ENCODE peak calls at places on chromosomes 1 and 21, in seven cellular contexts. P is SK-N-SH, L is HCT116, A is K562, X is HepG2, F is endothelial cell of umbilical vein, D is H1. B is an unnamed sample.

GRCh38 chr1:59107516-59107915 is 189.4 kb upstream of the FGGY start:
- DNase-seq in P (no peak), L (no peak), F (no peak), D (no peak), A (no peak), X (no peak), B (no peak)

GRCh38 chr21:46538262-46538661 is 66.6 kb downstream of the S100B start:
- DNase-seq in D (no peak), F (no peak), X (no peak), P (no peak), A (no peak), L (no peak), B (no peak)

GRCh38 chr1:198873696-198874230 is 234.9 kb downstream of the PTPRC start:
- DNase-seq in A (no peak), X (no peak), F (no peak), P (no peak), L (no peak), D (no peak), B (no peak)

GRCh38 chr21:22961248-22961647 is 1963.0 kb downstream of the NCAM2 start:
- DNase-seq in X (no peak), L (no peak), F (no peak), A (no peak), P (no peak), D (no peak), B (no peak)

GRCh38 chr1:41874903-41875411 is 43.8 kb downstream of the HIVEP3 start:
- DNase-seq in D (no peak), F (no peak), L (no peak), P (no peak), X (no peak), A (no peak), B (no peak)

GRCh38 chr1:2406451-2407041 is 5.8 kb downstream of the PEX10 start:
- DNase-seq in A (no peak), D (no peak), L (no peak), F (no peak), P (no peak), X (no peak), B (no peak)

GRCh38 chr1:159779403-159779851 is 1.3 kb upstream of the DUSP23 start:
- DNase-seq in P (no peak), D (no peak), A (no peak), L (no peak), X (no peak), F (peak), B (no peak)

GRCh38 chr1:53560572-53561487 is 101.6 kb downstream of the DMRTB1 start:
- DNase-seq in D (no peak), A (no peak), L (no peak), F (no peak), X (no peak), P (peak), B (peak)

GRCh38 chr21:43277481-43278351 is 108.9 kb downstream of the CRYAA start:
- DNase-seq in F (no peak), P (no peak), A (no peak), X (no peak), L (no peak), D (no peak), B (peak)

GRCh38 chr1:175191654-175192053 is 922 bp downstream of the KIAA0040 start:
- DNase-seq in P (no peak), A (no peak), F (peak), X (no peak), D (no peak), L (no peak), B (no peak)

GRCh38 chr1:115114308-115114707 is 25.0 kb upstream of the TSPAN2 start:
- DNase-seq in A (no peak), X (no peak), D (no peak), F (no peak), L (peak), P (peak), B (no peak)

GRCh38 chr1:157272899-157273774 is 134.9 kb upstream of the ETV3 start:
- DNase-seq in X (no peak), A (peak), D (peak), P (no peak), L (no peak), F (no peak), B (no peak)

GRCh38 chr1:225834417-225835329 is 24.7 kb downstream of the EPHX1 start:
- DNase-seq in P (no peak), X (no peak), F (no peak), D (no peak), L (no peak), A (no peak), B (no peak)

GRCh38 chr1:57489342-57490036 is 65.6 kb upstream of the DAB1 start:
- DNase-seq in A (no peak), L (no peak), X (no peak), D (no peak), P (no peak), F (peak), B (no peak)

GRCh38 chr1:118136511-118136937 is 48.5 kb downstream of the SPAG17 start:
- DNase-seq in A (no peak), P (no peak), X (no peak), D (no peak), L (no peak), F (no peak), B (no peak)

GRCh38 chr1:46537651-46538050 is 13.8 kb downstream of the KNCN start:
- DNase-seq in A (no peak), P (no peak), D (no peak), F (no peak), L (no peak), X (no peak), B (no peak)

GRCh38 chr1:207021876-207022596 is 10.5 kb downstream of the C1orf116 start:
- DNase-seq in L (no peak), F (no peak), P (no peak), A (no peak), D (no peak), X (no peak), B (no peak)

GRCh38 chr1:21339402-21340229 is 49.4 kb upstream of the ECE1 start:
- DNase-seq in A (no peak), P (no peak), X (no peak), F (no peak), L (no peak), D (no peak), B (no peak)

GRCh38 chr1:110188116-110188618 is 21.9 kb upstream of the KCNC4 start:
- DNase-seq in A (no peak), D (no peak), X (no peak), P (peak), F (no peak), L (no peak), B (no peak)

GRCh38 chr1:222126052-222126451 is 384.2 kb upstream of the DUSP10 start:
- DNase-seq in X (no peak), F (no peak), L (no peak), D (no peak), A (no peak), P (no peak), B (no peak)

GRCh38 chr1:163250382-163250974 is 47.8 kb upstream of the RGS5 start:
- DNase-seq in X (no peak), A (no peak), F (no peak), L (no peak), P (no peak), D (no peak), B (no peak)

GRCh38 chr1:31668303-31668883 is 23.7 kb upstream of the PEF1 start:
- DNase-seq in L (no peak), A (no peak), D (no peak), P (no peak), X (no peak), F (no peak), B (no peak)

GRCh38 chr1:78081980-78082860 is 36.5 kb downstream of the GIPC2 start:
- DNase-seq in A (no peak), L (no peak), P (no peak), D (no peak), F (peak), X (no peak), B (no peak)

GRCh38 chr21:34812510-34813265 is 143.9 kb downstream of the CLIC6 start:
- DNase-seq in X (peak), A (no peak), P (no peak), L (no peak), D (no peak), F (no peak), B (no peak)

GRCh38 chr1:116711061-116711582 is 43.1 kb upstream of the CD2 start:
- DNase-seq in P (peak), L (no peak), A (no peak), D (no peak), F (no peak), X (no peak), B (no peak)

GRCh38 chr1:234758851-234759250 is 148.9 kb upstream of the IRF2BP2 start:
- DNase-seq in X (no peak), A (no peak), D (no peak), F (no peak), P (no peak), L (no peak), B (no peak)

GRCh38 chr1:43951021-43951985 is 4.6 kb downstream of the IPO13 start:
- DNase-seq in A (no peak), L (no peak), P (no peak), X (no peak), D (no peak), F (no peak), B (no peak)

GRCh38 chr1:21653744-21654100 is 15.4 kb downstream of the RAP1GAP start:
- DNase-seq in P (no peak), D (no peak), A (no peak), F (no peak), L (no peak), X (no peak), B (no peak)

GRCh38 chr1:22406722-22407495 is 44.7 kb upstream of the ZBTB40 start:
- DNase-seq in X (no peak), F (no peak), L (no peak), D (no peak), A (no peak), P (no peak), B (no peak)

GRCh38 chr1:109275706-109276345 is 7.1 kb downstream of the PSRC1 start:
- DNase-seq in F (no peak), X (peak), L (no peak), A (peak), D (no peak), P (peak), B (no peak)

GRCh38 chr21:36854391-36854790 is 112.1 kb downstream of the HLCS start:
- DNase-seq in P (peak), L (no peak), X (peak), D (peak), F (peak), A (peak), B (no peak)

GRCh38 chr1:81606656-81607055 is 194.1 kb upstream of the ADGRL2 start:
- DNase-seq in L (no peak), P (no peak), A (no peak), D (no peak), X (no peak), F (no peak), B (no peak)

GRCh38 chr1:67855944-67856343 is 22.7 kb upstream of the GNG12 start:
- DNase-seq in X (no peak), A (no peak), L (no peak), D (no peak), F (peak), P (no peak), B (no peak)

GRCh38 chr1:216826629-216827028 is 103.4 kb upstream of the ESRRG start:
- DNase-seq in X (no peak), A (no peak), F (no peak), L (no peak), P (no peak), D (no peak), B (no peak)

GRCh38 chr1:160837558-160838205 is 25.0 kb downstream of the CD244 start:
- DNase-seq in A (peak), F (no peak), D (no peak), X (no peak), P (peak), L (peak), B (peak)

GRCh38 chr1:227357229-227358078 is 39.2 kb upstream of the CDC42BPA start:
- DNase-seq in P (no peak), D (peak), F (peak), X (peak), L (peak), A (peak), B (no peak)

GRCh38 chr1:38194486-38194885 is 147.9 kb upstream of the POU3F1 start:
- DNase-seq in A (no peak), D (no peak), F (no peak), P (no peak), L (no peak), X (no peak), B (no peak)

GRCh38 chr1:7485086-7485780 is 285.9 kb upstream of the VAMP3 start:
- DNase-seq in A (no peak), L (no peak), X (no peak), D (no peak), P (no peak), F (no peak), B (no peak)

GRCh38 chr1:56683569-56683968 is 38.5 kb downstream of the PRKAA2 start:
- DNase-seq in A (no peak), P (no peak), F (no peak), L (no peak), D (no peak), X (peak), B (no peak)

GRCh38 chr1:200273305-200273704 is 136.5 kb downstream of the ZNF281 start:
- DNase-seq in X (no peak), A (no peak), L (no peak), D (no peak), P (no peak), F (no peak), B (no peak)
- H3K27ac ChIP-seq in X (no peak), A (no peak), L (no peak), D (no peak), P (no peak), F (no peak), B (no peak)

GRCh38 chr1:72280714-72281113 is 1.6 kb downstream of the NEGR1 start:
- DNase-seq in X (no peak), D (no peak), P (no peak), A (no peak), L (no peak), F (peak), B (no peak)

GRCh38 chr1:72281637-72282270 is 585 bp downstream of the NEGR1 start:
- DNase-seq in D (no peak), P (no peak), X (no peak), A (no peak), F (no peak), L (no peak), B (no peak)

GRCh38 chr1:72282271-72282656 is at the start of gene NEGR1:
- DNase-seq in A (no peak), L (no peak), X (no peak), D (peak), P (peak), F (peak), B (no peak)

GRCh38 chr1:72280131-72280530 is 2.2 kb downstream of the NEGR1 start:
- DNase-seq in X (no peak), D (no peak), F (peak), L (no peak), P (no peak), A (no peak), B (no peak)

DNA sequence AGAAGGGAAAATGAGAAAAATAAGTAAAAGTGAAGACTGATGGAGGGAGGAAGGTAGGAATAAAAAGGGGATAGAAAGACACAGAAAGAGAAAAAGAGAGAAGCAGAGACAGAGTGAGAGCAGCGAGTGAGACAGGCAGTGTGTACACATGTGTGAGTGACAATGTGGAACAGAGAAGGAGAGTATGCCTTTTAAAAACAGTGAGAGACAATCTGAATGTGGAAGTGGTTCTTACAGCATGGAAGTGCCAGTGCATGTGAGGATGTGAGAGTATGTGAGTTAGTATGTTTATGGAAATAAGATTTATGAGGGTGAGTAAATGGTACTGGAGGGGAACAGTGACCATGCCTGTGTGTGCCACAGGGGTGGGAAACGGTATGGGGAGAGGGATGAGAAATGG is 1.2 kb downstream of the NEGR1 start:
- DNase-seq in L (no peak), X (no peak), P (no peak), F (peak), D (no peak), A (no peak), B (no peak)
- TF ChIP-seq POLR2AphosphoS5 in L (no peak), X (no peak), P (no peak), F (no peak), D (no peak), A (no peak), B (no peak)

GRCh38 chr1:17569200-17570139 is 30.0 kb downstream of the ARHGEF10L start:
- DNase-seq in D (no peak), F (no peak), L (peak), A (peak), X (peak), P (peak), B (no peak)

GRCh38 chr1:17570228-17570627 is 30.7 kb downstream of the ARHGEF10L start:
- DNase-seq in L (no peak), F (no peak), D (no peak), X (no peak), A (no peak), P (no peak), B (no peak)

GRCh38 chr1:17574502-17574901 is 35.0 kb downstream of the ARHGEF10L start:
- DNase-seq in F (no peak), L (no peak), P (peak), X (no peak), D (no peak), A (no peak), B (no peak)

GRCh38 chr1:17573518-17574041 is 34.1 kb downstream of the ARHGEF10L start:
- DNase-seq in X (peak), D (no peak), A (no peak), L (no peak), F (no peak), P (no peak), B (no peak)

GRCh38 chr1:17572264-17572985 is 32.9 kb downstream of the ARHGEF10L start:
- DNase-seq in L (no peak), P (no peak), F (no peak), D (no peak), X (no peak), A (peak), B (no peak)
- H3K9ac ChIP-seq in L (no peak), P (no peak), F (no peak), D (no peak), X (no peak), A (no peak), B (no peak)

GRCh38 chr21:38789275-38789674 is 16.5 kb upstream of the ETS2 start:
- DNase-seq in P (no peak), L (no peak), A (no peak), F (no peak), D (no peak), X (no peak), B (no peak)

GRCh38 chr21:38787461-38788274 is 18.1 kb upstream of the ETS2 start:
- DNase-seq in D (no peak), P (no peak), F (no peak), A (peak), X (peak), L (peak), B (no peak)

GRCh38 chr21:38790961-38791360 is 14.8 kb upstream of the ETS2 start:
- DNase-seq in A (no peak), D (no peak), P (no peak), L (no peak), X (no peak), F (no peak), B (no peak)

GRCh38 chr21:38790038-38790437 is 15.7 kb upstream of the ETS2 start:
- DNase-seq in X (no peak), L (no peak), F (no peak), P (no peak), A (no peak), D (no peak), B (no peak)

GRCh38 chr21:38788275-38788911 is 17.3 kb upstream of the ETS2 start:
- DNase-seq in P (no peak), X (peak), D (no peak), L (no peak), F (peak), A (no peak), B (no peak)
- H3K27ac ChIP-seq in P (no peak), X (peak), D (no peak), L (peak), F (no peak), A (no peak), B (no peak)

GRCh38 chr1:14800500-14801069 is 202.1 kb downstream of the KAZN start:
- DNase-seq in L (no peak), A (no peak), D (no peak), P (no peak), X (no peak), F (no peak), B (no peak)

GRCh38 chr1:14804626-14805025 is 206.1 kb downstream of the KAZN start:
- DNase-seq in D (peak), L (peak), X (no peak), A (peak), P (peak), F (no peak), B (no peak)

GRCh38 chr1:14803002-14803789 is 204.7 kb downstream of the KAZN start:
- DNase-seq in L (no peak), D (no peak), F (no peak), A (no peak), X (no peak), P (no peak), B (no peak)

GRCh38 chr1:14795589-14795988 is 197.1 kb downstream of the KAZN start:
- DNase-seq in P (no peak), A (no peak), L (no peak), D (no peak), X (no peak), F (no peak), B (no peak)

DNA sequence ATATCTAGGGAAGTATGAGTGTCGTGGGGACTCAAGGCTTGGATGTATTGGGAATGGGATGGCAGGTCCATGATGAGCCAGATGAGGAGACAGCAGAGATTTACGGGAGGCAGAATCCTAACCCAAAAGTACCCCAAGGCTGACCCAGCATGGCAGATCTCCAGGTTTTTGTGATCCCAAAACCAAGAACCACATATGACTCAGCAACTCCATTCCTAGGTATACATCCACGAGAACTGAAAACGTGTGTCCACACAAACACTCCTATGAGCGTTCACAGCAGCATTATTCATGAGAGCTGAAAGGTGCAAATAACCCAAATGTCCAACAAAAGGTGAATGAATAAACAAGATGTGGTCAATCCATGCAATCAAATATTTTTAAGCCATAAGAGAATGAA is 201.5 kb downstream of the KAZN start:
- DNase-seq in A (no peak), X (no peak), D (no peak), P (no peak), L (no peak), F (no peak), B (no peak)
- TF ChIP-seq POLR2AphosphoS5 in A (no peak), X (no peak), D (no peak), P (no peak), L (no peak), F (no peak), B (no peak)

DNA sequence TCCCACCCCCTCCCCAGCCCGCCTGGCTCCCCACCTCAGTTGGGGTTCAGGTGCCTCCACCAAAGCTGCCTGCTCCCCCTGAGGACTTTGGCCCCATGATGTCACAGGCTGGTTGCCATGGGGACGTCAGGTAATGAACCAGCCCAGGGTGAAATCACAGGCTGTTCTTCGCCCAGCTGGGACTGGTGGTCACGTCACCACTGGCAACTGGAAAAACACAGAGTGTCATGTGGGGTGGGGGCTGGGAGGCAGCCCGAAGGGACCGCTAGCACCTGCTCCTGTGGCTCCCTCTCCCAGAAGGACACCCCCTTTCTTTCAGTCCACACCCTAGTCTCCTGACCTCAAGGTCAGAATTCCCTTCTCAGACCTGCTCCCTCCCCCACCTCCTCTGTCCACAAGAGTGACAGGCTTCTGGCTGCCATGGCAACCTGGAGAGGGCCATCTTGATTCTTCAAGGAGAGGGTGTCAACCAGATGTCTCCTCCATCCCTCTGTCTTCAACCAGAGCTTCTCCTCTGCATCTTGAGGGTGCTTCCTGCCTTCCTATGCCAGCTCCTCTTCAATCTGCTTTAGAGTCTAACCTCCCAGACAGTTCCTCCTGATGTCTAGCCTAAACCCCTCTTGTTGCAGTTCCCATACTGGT is 6.2 kb downstream of the FAM131C start:
- DNase-seq in D (no peak), A (peak), X (peak), F (no peak), L (no peak), P (peak), B (no peak)
- H3K9ac ChIP-seq in D (no peak), A (peak), X (peak), F (no peak), L (no peak), P (no peak), B (no peak)

GRCh38 chr1:3441449-3441848 is 13.0 kb upstream of the ARHGEF16 start:
- DNase-seq in X (peak), D (no peak), P (no peak), F (no peak), L (no peak), A (no peak), B (no peak)
- H3K27ac ChIP-seq in X (peak), D (no peak), P (no peak), F (no peak), L (no peak), A (no peak), B (no peak)

GRCh38 chr1:4585705-4586104 is 68.7 kb upstream of the AJAP1 start:
- DNase-seq in F (no peak), P (no peak), D (no peak), X (no peak), A (no peak), L (no peak), B (no peak)
- TF ChIP-seq POLR2AphosphoS5 in F (no peak), P (no peak), D (no peak), X (no peak), A (no peak), L (no peak), B (no peak)